ENCODE peak calls at places on chromosomes 2 and 18, in eight cellular contexts. I is body of pancreas, W is uterus, B is adrenal gland, Q is breast epithelium, M is sigmoid colon, Y is spleen, S is ovary. H is an unnamed sample.

GRCh38 chr2:43221660-43222471 is 4.5 kb downstream of the ZFP36L2 start:
- DNase-seq in I (peak), W (peak), B (peak), Q (peak), M (peak), Y (peak), S (peak), H (peak)

GRCh38 chr18:13179566-13180113 is 38.9 kb upstream of the LDLRAD4 start:
- DNase-seq in I (no peak), W (no peak), B (no peak), Q (no peak), M (no peak), Y (no peak), S (no peak), H (no peak)

GRCh38 chr2:25036221-25036559 is 5.7 kb upstream of the EFR3B start:
- DNase-seq in I (no peak), W (no peak), B (no peak), Q (no peak), M (no peak), Y (no peak), S (no peak), H (no peak)

GRCh38 chr2:174951746-174952145 is 53.4 kb downstream of the CHN1 start:
- DNase-seq in I (no peak), W (no peak), B (no peak), Q (no peak), M (no peak), Y (no peak), S (no peak), H (no peak)

GRCh38 chr18:58949031-58949430 is 84.4 kb downstream of the ZNF532 start:
- DNase-seq in I (no peak), W (no peak), B (no peak), Q (no peak), M (no peak), Y (no peak), S (no peak), H (no peak)

GRCh38 chr18:79458131-79458838 is 62.6 kb downstream of the NFATC1 start:
- DNase-seq in I (peak), W (peak), B (peak), Q (no peak), M (peak), Y (no peak), S (peak), H (peak)

GRCh38 chr2:135190799-135191198 is 138.7 kb downstream of the RAB3GAP1 start:
- DNase-seq in I (no peak), W (no peak), B (no peak), Q (no peak), M (no peak), Y (no peak), S (no peak), H (no peak)

GRCh38 chr2:178242552-178242883 is 48.2 kb downstream of the OSBPL6 start:
- DNase-seq in I (no peak), W (no peak), B (no peak), Q (no peak), M (no peak), Y (no peak), S (no peak), H (no peak)

GRCh38 chr18:48996901-48997463 is 46.2 kb upstream of the SMAD7 start:
- DNase-seq in I (no peak), W (no peak), B (no peak), Q (no peak), M (no peak), Y (no peak), S (no peak), H (peak)

GRCh38 chr18:42412896-42413295 is 457.9 kb downstream of the PIK3C3 start:
- DNase-seq in I (no peak), W (no peak), B (no peak), Q (no peak), M (no peak), Y (no peak), S (no peak), H (no peak)

GRCh38 chr2:233350708-233351107 is 3.6 kb upstream of the DGKD start:
- DNase-seq in I (no peak), W (peak), B (peak), Q (no peak), M (no peak), Y (no peak), S (no peak), H (peak)

GRCh38 chr2:160358051-160358450 is 135.6 kb downstream of the RBMS1 start:
- DNase-seq in I (no peak), W (no peak), B (no peak), Q (no peak), M (no peak), Y (no peak), S (no peak), H (no peak)

GRCh38 chr2:148874868-148875341 is at the start of gene KIF5C:
- DNase-seq in I (peak), W (peak), B (peak), Q (peak), M (peak), Y (peak), S (peak), H (peak)

GRCh38 chr18:3281456-3282400 is 19.8 kb downstream of the MYL12B start:
- DNase-seq in I (no peak), W (no peak), B (no peak), Q (no peak), M (no peak), Y (no peak), S (no peak), H (no peak)

GRCh38 chr18:3283253-3283863 is 21.4 kb downstream of the MYL12B start:
- DNase-seq in I (no peak), W (no peak), B (no peak), Q (no peak), M (no peak), Y (no peak), S (no peak), H (no peak)

GRCh38 chr18:3283908-3284307 is 22.0 kb downstream of the MYL12B start:
- DNase-seq in I (no peak), W (no peak), B (no peak), Q (no peak), M (no peak), Y (peak), S (no peak), H (no peak)

GRCh38 chr18:3284501-3284900 is 22.6 kb downstream of the MYL12B start:
- DNase-seq in I (no peak), W (no peak), B (no peak), Q (no peak), M (no peak), Y (no peak), S (no peak), H (no peak)

GRCh38 chr18:3279201-3280185 is 17.6 kb downstream of the MYL12B start:
- DNase-seq in I (no peak), W (no peak), B (no peak), Q (no peak), M (no peak), Y (no peak), S (no peak), H (no peak)
- TF ChIP-seq POLR2A in I (no peak), W (no peak), B (no peak), Q (no peak), M (no peak), Y (no peak), S (no peak), H (no peak)

DNA sequence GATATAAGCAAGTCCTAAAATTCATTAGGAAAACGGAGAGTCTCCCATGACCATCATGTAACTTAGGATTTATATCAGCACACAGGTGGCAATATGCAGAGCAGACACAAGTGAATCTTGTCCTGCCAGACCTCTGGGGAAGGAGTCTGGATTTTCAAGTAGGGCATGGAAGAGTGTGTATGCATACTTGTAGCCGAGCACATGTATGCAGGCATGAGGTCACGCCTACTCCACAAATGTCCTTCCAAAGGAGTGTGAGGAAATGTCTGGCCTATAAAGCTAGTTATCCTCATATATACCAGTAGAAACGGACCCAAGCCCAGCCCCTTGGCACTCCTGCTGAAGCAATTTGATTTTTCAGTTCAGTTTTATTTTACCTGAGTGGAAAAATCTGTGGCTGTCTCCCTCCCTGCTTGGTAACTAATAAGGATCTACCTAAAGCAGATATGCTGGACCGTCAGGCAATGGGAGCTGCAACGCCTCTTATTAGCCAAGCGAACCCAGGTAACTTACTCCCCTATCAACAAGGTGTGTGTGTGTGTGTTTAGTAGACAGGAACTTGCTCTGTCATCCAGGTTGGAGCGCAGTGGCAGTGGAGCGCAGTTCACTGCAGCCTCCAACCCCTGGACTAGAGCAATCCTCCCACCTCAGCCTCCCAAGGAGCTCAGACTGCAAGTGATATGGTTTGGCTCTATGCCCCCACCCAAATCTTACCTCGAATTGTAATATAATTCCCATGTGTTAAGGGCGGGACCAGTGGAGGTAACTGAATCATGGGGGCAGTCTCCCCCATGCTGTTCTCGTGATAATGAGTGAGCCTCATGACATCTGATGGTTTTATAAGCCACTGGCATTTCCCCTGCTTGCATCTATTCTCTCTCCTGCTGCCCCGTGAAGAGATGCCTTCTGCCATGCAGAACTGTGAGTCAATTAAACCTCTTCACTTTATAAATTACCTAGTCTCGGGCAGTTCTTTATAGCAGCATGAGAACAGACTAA is 2.8 kb downstream of the STAT1 start:
- DNase-seq in I (no peak), W (no peak), B (no peak), Q (no peak), M (no peak), Y (no peak), S (no peak), H (no peak)
- TF ChIP-seq POLR2A in I (no peak), W (no peak), B (no peak), Q (no peak), M (no peak), Y (no peak), S (no peak), H (no peak)

GRCh38 chr2:236569593-236569973 is at the start of gene ACKR3:
- DNase-seq in I (peak), W (peak), B (peak), Q (no peak), M (peak), Y (peak), S (peak), H (peak)
- TF ChIP-seq POLR2A in I (peak), W (peak), B (no peak), Q (no peak), M (no peak), Y (no peak), S (no peak), H (no peak)

GRCh38 chr18:9068346-9068745 is 34.2 kb upstream of the NDUFV2 start:
- DNase-seq in I (no peak), W (no peak), B (no peak), Q (no peak), M (no peak), Y (no peak), S (no peak), H (no peak)

GRCh38 chr18:9067823-9068222 is 34.7 kb upstream of the NDUFV2 start:
- DNase-seq in I (no peak), W (no peak), B (no peak), Q (no peak), M (no peak), Y (no peak), S (no peak), H (no peak)

GRCh38 chr18:9065864-9066263 is 36.6 kb upstream of the NDUFV2 start:
- DNase-seq in I (no peak), W (no peak), B (no peak), Q (no peak), M (no peak), Y (no peak), S (no peak), H (no peak)

GRCh38 chr18:9066358-9066757 is 36.1 kb upstream of the NDUFV2 start:
- DNase-seq in I (no peak), W (no peak), B (no peak), Q (no peak), M (no peak), Y (no peak), S (no peak), H (no peak)

DNA sequence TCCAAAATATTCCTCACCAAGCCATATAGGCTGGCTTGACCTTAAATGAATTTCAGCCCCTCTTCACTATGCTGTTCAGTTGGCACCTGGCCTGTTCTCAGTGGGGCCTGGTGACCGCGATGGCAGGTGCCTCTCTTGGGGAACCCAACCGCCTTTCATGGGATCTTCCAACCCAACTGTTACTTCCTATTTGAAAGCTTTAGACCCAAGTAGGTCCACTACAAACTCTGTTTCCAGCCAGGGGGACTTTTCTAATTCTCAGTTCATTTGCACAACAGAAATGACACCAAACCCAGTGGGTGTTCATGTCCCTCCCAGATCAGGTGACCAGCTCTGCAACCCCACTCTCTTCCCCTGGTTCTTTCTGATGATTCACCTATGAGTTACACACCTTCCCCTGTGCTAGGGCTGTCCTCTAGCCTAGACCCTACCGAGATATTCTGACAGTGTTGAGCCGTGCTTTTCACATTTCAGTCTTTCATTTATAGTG is 35.6 kb upstream of the NDUFV2 start:
- DNase-seq in I (no peak), W (no peak), B (no peak), Q (no peak), M (no peak), Y (no peak), S (no peak), H (no peak)
- TF ChIP-seq POLR2A in I (no peak), W (no peak), B (no peak), Q (no peak), M (no peak), Y (no peak), S (no peak), H (no peak)

DNA sequence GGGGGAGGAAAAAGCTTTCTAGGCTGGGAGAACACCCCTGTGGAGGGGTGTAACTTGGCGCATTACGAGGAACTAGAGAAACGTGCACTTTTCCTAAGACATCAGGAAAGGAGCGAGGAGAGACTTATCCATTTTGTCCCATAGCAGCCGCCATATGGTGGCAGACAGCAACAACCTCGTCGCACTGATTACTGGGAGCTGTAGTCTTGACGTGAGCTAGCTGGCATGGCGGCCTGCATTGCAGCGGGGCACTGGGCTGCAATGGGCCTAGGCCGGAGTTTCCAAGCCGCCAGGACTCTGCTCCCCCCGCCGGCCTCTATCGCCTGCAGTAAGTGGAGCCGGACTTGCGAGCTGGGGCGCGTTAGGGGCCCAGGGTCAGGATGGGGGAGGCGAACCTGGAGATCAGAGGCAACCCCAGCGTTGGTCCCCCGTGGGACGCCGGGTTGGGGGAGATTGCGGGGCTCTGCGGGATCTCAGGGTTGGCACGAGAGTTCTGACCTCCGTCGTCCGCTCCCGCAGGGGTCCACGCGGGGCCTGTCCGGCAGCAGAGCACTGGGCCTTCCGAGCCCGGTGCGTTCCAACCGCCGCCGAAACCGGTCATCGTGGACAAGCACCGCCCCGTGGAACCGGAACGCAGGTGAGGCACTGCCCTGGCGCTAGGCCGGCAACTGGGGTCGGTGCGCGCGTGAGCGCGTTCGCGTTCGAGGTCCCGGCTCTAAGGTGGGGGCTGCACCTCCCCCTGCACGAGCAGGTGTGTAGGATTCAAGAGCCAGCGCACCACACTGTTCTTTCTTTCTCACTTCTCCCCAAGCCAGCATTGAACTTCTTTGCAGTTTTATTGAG is at the start of gene MRPL19:
- DNase-seq in I (peak), W (peak), B (peak), Q (peak), M (peak), Y (peak), S (peak), H (peak)
- TF ChIP-seq POLR2A in I (peak), W (no peak), B (no peak), Q (no peak), M (no peak), Y (no peak), S (peak), H (peak)

DNA sequence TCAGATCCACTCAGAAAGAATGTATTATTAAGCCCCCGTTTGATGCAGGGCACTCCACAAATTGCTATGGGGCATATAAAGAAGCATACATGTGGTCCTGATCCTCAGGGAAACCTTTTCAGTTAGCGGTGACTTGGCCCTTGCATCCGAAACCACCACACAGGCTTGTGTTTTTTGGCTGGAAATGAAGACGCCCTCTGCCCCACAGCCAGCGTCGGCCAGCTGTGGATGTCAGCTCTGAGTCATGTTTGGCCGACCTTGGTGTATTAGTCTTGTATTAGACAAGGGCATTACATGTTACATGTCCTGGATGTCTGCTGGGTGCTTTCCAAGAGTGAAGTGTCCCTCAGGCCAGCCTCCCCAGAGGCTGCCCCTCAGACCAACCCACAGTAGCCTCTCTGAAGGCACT is 107.6 kb upstream of the MAP3K20 start:
- DNase-seq in I (peak), W (peak), B (peak), Q (no peak), M (no peak), Y (no peak), S (peak), H (peak)
- TF ChIP-seq POLR2A in I (no peak), W (no peak), B (no peak), Q (no peak), M (no peak), Y (no peak), S (no peak), H (no peak)

GRCh38 chr2:65228249-65228750 is 669 bp downstream of the ACTR2 start:
- DNase-seq in I (no peak), W (no peak), B (no peak), Q (no peak), M (no peak), Y (no peak), S (no peak), H (no peak)
- TF ChIP-seq POLR2A in I (no peak), W (no peak), B (no peak), Q (no peak), M (no peak), Y (no peak), S (no peak), H (no peak)

DNA sequence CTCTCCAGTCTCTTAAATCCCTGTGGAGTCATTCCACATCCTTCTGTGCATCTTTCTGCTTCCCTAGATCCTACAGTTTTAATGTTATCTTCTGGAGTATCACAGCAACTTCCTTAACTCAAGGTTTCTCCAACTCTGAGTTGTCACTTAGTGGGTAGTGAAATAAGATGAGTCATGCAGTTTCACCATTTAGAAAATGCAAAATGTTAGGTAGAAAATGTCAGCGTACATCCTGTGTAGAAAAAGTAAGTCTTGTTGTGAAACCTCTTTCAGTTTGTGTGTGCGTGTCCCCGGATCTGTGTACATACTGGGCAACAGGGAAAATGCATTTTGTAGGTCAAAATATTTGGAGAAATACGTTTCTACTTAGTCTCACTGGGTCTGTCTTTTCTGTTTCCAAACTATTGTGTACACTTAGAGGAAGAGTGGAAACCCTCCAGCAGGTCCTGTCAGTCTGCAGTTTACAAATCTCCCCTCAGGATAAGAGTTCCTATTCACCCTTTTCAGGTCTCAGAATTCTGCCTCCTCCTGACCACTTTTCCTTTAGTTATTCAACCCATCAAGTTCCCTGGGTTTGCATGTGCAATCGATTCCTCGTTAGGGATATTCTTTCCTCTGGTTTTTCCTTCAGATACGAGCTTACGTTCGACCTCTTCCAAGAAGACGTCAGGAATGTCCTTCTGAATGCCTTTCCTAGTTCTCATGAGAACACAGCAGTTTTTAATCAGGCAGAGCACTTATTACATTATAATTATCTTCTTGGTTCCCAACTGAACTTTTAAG is 154.8 kb downstream of the TGIF1 start:
- DNase-seq in I (no peak), W (no peak), B (no peak), Q (no peak), M (peak), Y (peak), S (peak), H (no peak)
- TF ChIP-seq POLR2A in I (no peak), W (no peak), B (no peak), Q (no peak), M (no peak), Y (no peak), S (no peak), H (peak)

GRCh38 chr2:19991895-19992294 is 2.0 kb upstream of the WDR35 start:
- DNase-seq in I (no peak), W (no peak), B (no peak), Q (no peak), M (no peak), Y (no peak), S (no peak), H (no peak)

GRCh38 chr2:19988600-19988999 is 1.3 kb downstream of the WDR35 start:
- DNase-seq in I (no peak), W (no peak), B (no peak), Q (no peak), M (no peak), Y (no peak), S (no peak), H (no peak)

GRCh38 chr2:19989681-19990415 is at the start of gene WDR35:
- DNase-seq in I (peak), W (peak), B (peak), Q (peak), M (peak), Y (peak), S (peak), H (peak)

GRCh38 chr2:19989342-19989680 is 594 bp downstream of the WDR35 start:
- DNase-seq in I (no peak), W (no peak), B (no peak), Q (no peak), M (no peak), Y (no peak), S (no peak), H (peak)

DNA sequence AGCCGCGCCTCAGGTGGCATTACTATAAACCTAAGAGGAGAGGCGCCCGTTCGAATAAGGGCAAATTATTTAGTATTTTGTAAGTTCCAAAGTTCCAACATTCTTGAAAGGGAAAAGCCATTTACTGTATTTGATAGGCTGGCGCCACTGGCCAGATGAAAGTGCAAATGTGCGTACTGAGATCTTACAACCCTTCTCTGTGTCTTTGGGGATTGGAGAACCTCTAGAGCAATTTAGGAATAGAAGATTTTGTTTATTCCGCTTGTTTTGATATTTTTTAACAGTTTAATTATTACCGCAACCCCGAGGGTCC is 467 bp upstream of the WDR35 start:
- DNase-seq in I (no peak), W (no peak), B (no peak), Q (no peak), M (no peak), Y (no peak), S (no peak), H (no peak)
- TF ChIP-seq POLR2A in I (no peak), W (no peak), B (no peak), Q (no peak), M (no peak), Y (no peak), S (no peak), H (no peak)